ENCODE peak calls at places on chromosomes 1 and 21, in four cellular contexts. A is A549, D is fibroblast of lung, N is GM12865. T is an unnamed sample.

GRCh38 chr1:54371038-54371935 is 34.9 kb downstream of the SSBP3 start:
- DNase-seq in N (no peak), D (no peak), A (no peak), T (peak)

GRCh38 chr21:37207441-37208009 is 59.6 kb downstream of the VPS26C start:
- DNase-seq in N (peak), A (no peak), D (peak), T (no peak)

GRCh38 chr1:19122668-19123067 is 87.4 kb downstream of the UBR4 start:
- DNase-seq in A (no peak), N (no peak), D (peak), T (no peak)

GRCh38 chr1:117930484-117930883 is 945 bp downstream of the WDR3 start:
- DNase-seq in A (no peak), N (no peak), D (peak), T (no peak)

GRCh38 chr1:244730153-244730933 is 77.4 kb downstream of the DESI2 start:
- DNase-seq in N (peak), A (peak), D (peak), T (no peak)

GRCh38 chr21:15841856-15842564 is 112.2 kb downstream of the USP25 start:
- DNase-seq in N (no peak), D (peak), A (no peak), T (no peak)

GRCh38 chr1:184513966-184514365 is 127.1 kb downstream of the C1orf21 start:
- DNase-seq in A (peak), D (peak), N (no peak), T (no peak)

GRCh38 chr1:217134857-217135568 is 411.8 kb upstream of the ESRRG start:
- DNase-seq in A (peak), D (peak), N (no peak), T (no peak)

GRCh38 chr1:38667626-38668025 is 191.9 kb downstream of the RRAGC start:
- DNase-seq in A (no peak), D (no peak), N (no peak), T (no peak)

GRCh38 chr1:69671363-69672010 is 103.8 kb downstream of the LRRC7 start:
- DNase-seq in A (no peak), D (peak), N (no peak), T (no peak)

GRCh38 chr1:154669464-154670282 is 61.7 kb upstream of the ADAR start:
- DNase-seq in A (peak), D (peak), N (peak), T (peak)

DNA sequence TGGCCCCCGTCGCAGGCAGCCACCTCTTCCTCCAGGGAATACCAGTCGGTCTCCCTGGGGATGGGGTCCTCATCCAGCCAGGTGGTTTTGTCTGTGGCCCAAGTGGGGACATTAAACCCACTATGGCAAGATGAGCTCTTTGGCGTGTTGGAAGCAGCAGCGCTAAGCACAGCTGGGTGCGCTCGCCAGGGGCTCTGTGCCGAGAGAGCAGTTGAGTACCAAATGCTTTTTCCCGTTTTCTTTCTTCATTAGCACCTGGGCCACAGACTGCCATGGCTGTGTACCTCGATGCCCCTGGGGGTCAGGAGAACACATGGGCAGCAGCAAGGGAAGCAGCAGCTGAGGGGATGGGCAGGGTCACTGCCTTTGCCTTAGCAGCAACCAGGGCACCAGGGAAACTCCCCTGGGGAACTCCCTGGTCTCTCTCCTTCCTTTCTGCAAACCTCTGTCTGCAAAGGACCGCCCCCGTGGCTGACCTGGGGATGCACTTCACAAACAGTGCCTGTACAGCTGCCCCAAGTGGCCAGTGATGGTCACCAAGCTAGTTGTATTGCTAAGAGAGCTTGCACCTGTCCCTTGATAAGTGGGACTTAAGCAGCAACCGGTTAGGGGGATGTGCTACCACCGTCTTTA is 31.1 kb downstream of the EDARADD start:
- DNase-seq in A (peak), D (no peak), N (peak), T (no peak)
- TF ChIP-seq CTCF in A (no peak), D (no peak), N (no peak), T (no peak)

DNA sequence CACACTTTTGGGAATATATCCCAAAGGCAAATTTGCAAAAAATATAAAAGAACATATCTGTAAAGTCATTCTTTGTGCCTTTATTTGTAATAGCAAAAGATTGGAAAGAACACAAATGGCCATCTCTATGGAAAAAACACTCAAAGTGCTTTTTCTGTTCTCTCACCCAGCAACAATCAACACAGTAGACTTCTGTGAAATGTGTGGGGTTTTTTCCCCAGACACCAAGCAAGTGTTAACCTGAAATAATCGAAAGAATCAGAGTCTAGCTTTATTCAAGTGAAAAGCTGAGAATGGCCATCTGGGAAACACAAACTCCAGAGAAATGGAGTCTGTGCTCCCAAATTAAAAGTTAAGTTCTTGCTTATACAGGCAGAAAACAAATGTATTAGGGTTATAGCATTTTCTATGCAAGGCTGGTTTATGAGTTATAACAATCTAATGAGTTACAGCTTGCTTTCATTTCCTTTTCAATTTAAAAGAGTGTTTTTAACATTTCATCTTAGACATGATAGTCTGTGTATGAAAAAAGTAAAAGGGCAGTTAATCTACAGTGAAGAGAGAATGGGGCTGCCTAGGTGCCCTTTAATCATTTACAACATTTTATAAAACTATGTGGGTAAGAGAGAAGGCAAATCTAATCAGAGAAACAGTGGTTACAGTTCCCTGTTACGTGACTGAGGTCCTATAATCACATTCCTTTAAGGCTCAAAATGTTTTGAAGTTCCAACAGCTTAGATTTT is 46.6 kb downstream of the SLC30A7 start:
- DNase-seq in D (no peak), N (no peak), A (no peak), T (no peak)
- H3K4me3 ChIP-seq in D (no peak), N (no peak), A (no peak), T (no peak)

DNA sequence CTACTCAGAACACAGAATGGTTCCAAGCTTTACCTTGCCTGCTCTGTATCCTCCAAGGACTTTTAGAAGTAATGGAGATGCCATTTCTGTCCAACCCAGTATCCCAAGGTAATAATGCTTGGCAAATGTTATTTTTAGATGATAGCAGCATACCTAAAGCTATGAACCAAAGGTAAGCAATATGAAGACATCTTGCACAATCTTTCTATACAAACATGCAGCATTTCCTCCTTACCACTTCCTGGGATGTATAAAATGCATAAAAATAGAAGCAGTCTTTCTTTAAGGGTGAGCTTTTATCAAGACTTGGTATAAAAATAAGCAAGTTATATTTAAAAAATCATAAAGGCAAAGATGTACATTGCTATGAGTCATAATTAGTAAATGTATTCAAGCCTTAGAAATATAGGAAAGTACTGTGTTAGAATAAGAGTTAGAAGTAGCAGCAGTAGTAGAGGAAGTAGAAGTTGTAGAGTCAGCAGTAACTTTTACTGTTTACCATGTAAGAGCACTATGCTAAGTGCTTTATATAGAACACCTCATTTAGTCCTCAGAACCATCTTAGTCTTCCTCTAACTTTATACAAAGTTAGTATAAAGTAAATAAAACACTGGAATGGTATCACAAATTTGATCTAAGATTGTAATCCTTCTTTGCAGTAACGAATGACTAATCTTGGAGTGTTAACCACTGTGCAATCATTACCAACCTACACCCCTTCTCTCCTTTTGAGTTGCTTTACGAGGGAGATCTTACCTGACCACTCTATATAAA is 371.4 kb downstream of the VAV3 start:
- DNase-seq in N (no peak), A (no peak), D (no peak), T (no peak)
- TF ChIP-seq CTCF in N (no peak), A (no peak), D (no peak), T (no peak)

DNA sequence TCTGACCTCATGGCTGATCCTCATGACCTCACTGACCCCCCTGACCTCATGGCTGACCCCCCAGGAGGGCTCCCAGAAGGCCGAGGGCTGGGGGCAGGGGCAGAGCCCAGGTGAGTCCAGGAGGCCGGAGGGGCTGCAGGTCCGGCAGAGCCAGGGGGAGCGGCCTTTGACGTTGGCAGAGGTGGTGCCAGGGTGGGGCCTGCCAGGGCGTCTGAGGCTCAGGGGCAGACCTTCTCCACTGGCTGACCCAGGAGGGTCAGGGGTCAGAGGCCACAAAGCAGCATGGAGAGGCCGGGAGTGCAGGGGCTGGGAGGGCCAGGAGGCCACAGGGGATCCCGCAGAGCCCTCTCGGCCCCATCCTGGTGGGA is 28.1 kb upstream of the TTLL10 start:
- DNase-seq in N (no peak), A (no peak), D (no peak), T (no peak)
- H3K4me3 ChIP-seq in N (no peak), A (no peak), D (no peak), T (no peak)

GRCh38 chr1:181483084-181483559 is at the start of gene CACNA1E:
- DNase-seq in N (no peak), D (no peak), A (no peak), T (no peak)

GRCh38 chr1:181488884-181489283 is 5.6 kb downstream of the CACNA1E start:
- DNase-seq in N (no peak), D (no peak), A (no peak), T (no peak)

GRCh38 chr1:181483561-181484291 is 409 bp downstream of the CACNA1E start:
- DNase-seq in A (no peak), N (no peak), D (no peak), T (no peak)

GRCh38 chr1:181485276-181486097 is 2.2 kb downstream of the CACNA1E start:
- DNase-seq in A (no peak), N (peak), D (no peak), T (no peak)

DNA sequence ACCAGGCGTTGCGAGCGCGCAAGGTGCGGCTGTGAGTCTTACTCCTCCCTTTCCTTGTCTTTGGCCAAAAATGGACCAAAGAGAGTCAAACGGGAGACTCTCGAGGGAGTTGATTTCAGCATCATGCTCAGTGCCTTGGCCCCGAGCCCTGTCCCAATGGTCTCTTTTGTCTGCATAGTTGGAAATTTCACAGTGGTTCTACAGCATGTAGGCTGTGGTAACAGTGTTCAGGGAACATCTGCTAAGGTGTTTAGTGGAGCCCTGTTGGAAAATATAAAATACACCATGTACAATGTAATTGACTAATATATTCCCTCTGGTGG is 2.7 kb downstream of the CACNA1E start:
- DNase-seq in N (no peak), A (no peak), D (no peak), T (no peak)
- TF ChIP-seq CTCF in N (no peak), A (no peak), D (no peak), T (no peak)

DNA sequence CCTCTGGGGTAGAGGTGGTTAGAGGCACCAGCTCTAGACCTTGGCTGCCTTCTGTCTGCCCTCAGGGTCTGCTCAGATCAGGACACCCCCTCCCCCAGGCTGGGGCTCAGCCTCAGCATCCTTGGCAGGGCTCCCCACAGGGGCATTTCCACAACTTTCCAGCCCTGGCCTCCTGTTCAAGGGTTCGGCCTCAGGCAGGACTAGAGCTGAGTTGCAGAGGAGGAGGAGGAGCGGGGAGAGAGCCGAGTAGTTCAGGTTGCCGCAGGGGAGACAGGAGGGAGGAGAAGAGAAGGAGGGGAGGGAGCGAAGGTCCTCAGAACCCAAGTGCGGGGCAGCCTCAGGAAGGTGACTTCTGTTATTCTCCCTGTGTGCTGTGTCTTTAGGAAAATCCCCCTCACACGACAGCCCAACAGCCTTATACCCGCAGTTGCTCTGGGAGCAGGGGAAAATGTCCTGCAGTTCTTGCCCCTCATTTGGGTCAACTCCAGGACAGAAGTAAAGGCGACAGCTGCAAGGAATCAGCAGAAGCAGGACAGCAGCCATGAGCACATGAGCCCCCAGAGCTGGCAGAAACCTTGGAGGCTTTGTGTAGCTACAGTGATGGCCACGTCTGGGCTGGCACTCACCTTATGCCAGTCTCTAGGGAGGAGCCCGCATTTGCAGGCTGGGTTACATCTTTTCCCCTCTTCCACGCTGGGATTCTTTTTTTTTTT is 46.5 kb upstream of the TENT5B start:
- DNase-seq in N (no peak), D (no peak), A (no peak), T (no peak)
- H3K4me3 ChIP-seq in N (no peak), D (no peak), A (no peak), T (no peak)

GRCh38 chr1:8962812-8963669 is 17.4 kb downstream of the CA6 start:
- DNase-seq in D (no peak), N (peak), A (peak), T (no peak)
- TF ChIP-seq CTCF in D (peak), N (peak), A (peak), T (peak)

T was measured in LNCaP clone FGC.